ENCODE peak calls at places on chromosome 12, in nine cellular contexts. U is cardiac fibroblast; T is hepatocyte; E is NCI-H2029; Q is stimulated activated CD4-positive, alpha-beta T cell treated with anti-CD3 and anti-CD28 coated beads, Interleukin-4, amount 100 ng/mL, for 48 hours; D is mucosa of gallbladder; Y is breast epithelium; S is NCI-H2171 treated with DMSO at 0.1 percent for 48 hours; O is left ventricle myocardium inferior. X is an unnamed sample.
A peak's percentile ranks its signal among the peaks of the same experiment; 100 is the strongest.

GRCh38 chr12:4379410-4379809 is at the start of gene FGF23:
- DNase-seq in U (peak; percentile 3), T (peak; percentile 58), E (no peak), Q (no peak), D (no peak), Y (no peak), S (peak; percentile 34), O (no peak), X (peak; percentile 12)

GRCh38 chr12:130031571-130032189 is 127.9 kb upstream of the TMEM132D start:
- DNase-seq in U (peak; percentile 21), T (peak; percentile 71), E (peak; percentile 48), Q (peak; percentile 67), D (peak; percentile 48), Y (no peak), S (peak; percentile 31), O (peak; percentile 29), X (peak; percentile 51)

GRCh38 chr12:27162229-27162537 is 79.8 kb upstream of the C12orf71 start:
- DNase-seq in U (peak; percentile 39), T (no peak), E (no peak), Q (no peak), D (no peak), Y (no peak), S (no peak), O (no peak), X (no peak)

GRCh38 chr12:131452444-131452860 is 258.4 kb upstream of the SFSWAP start:
- DNase-seq in U (no peak), T (peak; percentile 63), E (no peak), Q (peak; percentile 41), D (no peak), Y (no peak), S (no peak), O (no peak), X (no peak)

GRCh38 chr12:18054925-18055324 is 35.1 kb downstream of the RERGL start:
- DNase-seq in U (no peak), T (no peak), E (no peak), Q (no peak), D (no peak), Y (no peak), S (no peak), O (no peak), X (peak; percentile 38)

GRCh38 chr12:66751432-66752113 is 72.7 kb upstream of the GRIP1 start:
- DNase-seq in U (no peak), T (no peak), E (no peak), Q (no peak), D (no peak), Y (no peak), S (no peak), O (no peak), X (no peak)

GRCh38 chr12:56188116-56188785 is 1.0 kb downstream of the SMARCC2 start:
- DNase-seq in U (no peak), T (no peak), E (no peak), Q (no peak), D (no peak), Y (no peak), S (no peak), O (no peak), X (no peak)

GRCh38 chr12:121826318-121826954 is 22.6 kb downstream of the SETD1B start:
- DNase-seq in U (no peak), T (no peak), E (no peak), Q (no peak), D (no peak), Y (no peak), S (no peak), O (no peak), X (no peak)

GRCh38 chr12:67648306-67649164 is at the start of gene DYRK2:
- DNase-seq in U (peak; percentile 74), T (peak; percentile 94), E (peak; percentile 59), Q (peak; percentile 55), D (peak; percentile 83), Y (peak; percentile 48), S (peak; percentile 76), O (peak; percentile 87), X (peak; percentile 85)

GRCh38 chr12:62720661-62721330 is 214.2 kb downstream of the PPM1H start:
- DNase-seq in U (peak; percentile 73), T (no peak), E (peak; percentile 65), Q (no peak), D (peak; percentile 25), Y (peak; percentile 39), S (peak; percentile 96), O (no peak), X (peak; percentile 4)

GRCh38 chr12:5377997-5378596 is 53.8 kb upstream of the NTF3 start:
- DNase-seq in U (no peak), T (peak; percentile 49), E (peak; percentile 89), Q (no peak), D (no peak), Y (no peak), S (no peak), O (no peak), X (no peak)

GRCh38 chr12:54661048-54661447 is 12.9 kb upstream of the DCD start:
- DNase-seq in U (no peak), T (no peak), E (no peak), Q (no peak), D (no peak), Y (no peak), S (no peak), O (no peak), X (no peak)

GRCh38 chr12:78473136-78473535 is 391.4 kb upstream of the SYT1 start:
- DNase-seq in U (peak; percentile 61), T (peak; percentile 8), E (no peak), Q (no peak), D (no peak), Y (no peak), S (peak; percentile 42), O (no peak), X (no peak)

GRCh38 chr12:52074656-52075408 is 4.7 kb upstream of the SMIM41 start:
- DNase-seq in U (no peak), T (no peak), E (peak; percentile 89), Q (no peak), D (no peak), Y (no peak), S (no peak), O (no peak), X (no peak)

GRCh38 chr12:1612196-1612595 is 16.8 kb upstream of the WNT5B start:
- DNase-seq in U (no peak), T (no peak), E (no peak), Q (no peak), D (no peak), Y (no peak), S (no peak), O (no peak), X (no peak)

GRCh38 chr12:67572492-67572891 is 76.1 kb upstream of the DYRK2 start:
- DNase-seq in U (no peak), T (no peak), E (peak; percentile 70), Q (no peak), D (no peak), Y (no peak), S (no peak), O (no peak), X (peak; percentile 65)

GRCh38 chr12:75953312-75953906 is 78.2 kb downstream of the PHLDA1 start:
- DNase-seq in U (peak; percentile 70), T (peak; percentile 29), E (no peak), Q (no peak), D (no peak), Y (no peak), S (no peak), O (no peak), X (no peak)

GRCh38 chr12:122421815-122422737 is at the start of gene CLIP1:
- DNase-seq in U (peak; percentile 72), T (peak; percentile 89), E (peak; percentile 40), Q (peak; percentile 42), D (peak; percentile 33), Y (peak; percentile 54), S (peak; percentile 57), O (peak; percentile 68), X (peak; percentile 76)

GRCh38 chr12:89880695-89881350 is 172.2 kb upstream of the ATP2B1 start:
- DNase-seq in U (no peak), T (no peak), E (no peak), Q (no peak), D (no peak), Y (no peak), S (no peak), O (no peak), X (no peak)

GRCh38 chr12:104695453-104696148 is 238.9 kb downstream of the CHST11 start:
- DNase-seq in U (peak; percentile 96), T (no peak), E (peak; percentile 66), Q (peak; percentile 63), D (no peak), Y (no peak), S (peak; percentile 93), O (no peak), X (peak; percentile 13)

X was measured in NCI-H146.